ENCODE peak calls at places on chromosomes 6 and 20, in ten cellular contexts. X, Q, V, J, T, E, N, A, Z and B are unnamed samples.

GRCh38 chr20:64148581-64148980 is 15.7 kb upstream of the MYT1 start:
- DNase-seq in X (no peak), Q (no peak), V (peak; percentile 50), J (no peak), T (no peak), E (peak; percentile 27), N (no peak), A (no peak), Z (no peak), B (no peak)

GRCh38 chr20:51831891-51832675 is 29.8 kb upstream of the SALL4 start:
- DNase-seq in X (no peak), Q (no peak), V (no peak), J (no peak), T (no peak), E (no peak), N (no peak), A (no peak), Z (peak; percentile 3), B (no peak)

GRCh38 chr6:148973809-148974208 is 227.0 kb downstream of the UST start:
- DNase-seq in X (no peak), Q (peak; percentile 36), V (no peak), J (peak; percentile 24), T (no peak), E (no peak), N (no peak), A (no peak), Z (peak; percentile 66), B (no peak)

GRCh38 chr6:155181498-155181897 is 82.3 kb upstream of the CLDN20 start:
- DNase-seq in X (no peak), Q (no peak), V (no peak), J (no peak), T (no peak), E (no peak), N (no peak), A (no peak), Z (no peak), B (no peak)

GRCh38 chr6:149169761-149170359 is 147.7 kb upstream of the TAB2 start:
- DNase-seq in X (no peak), Q (no peak), V (no peak), J (no peak), T (peak; percentile 57), E (no peak), N (no peak), A (no peak), Z (no peak), B (no peak)

GRCh38 chr20:61949714-61950630 is 115.7 kb downstream of the TAF4 start:
- DNase-seq in X (no peak), Q (no peak), V (peak; percentile 72), J (no peak), T (no peak), E (peak; percentile 32), N (no peak), A (peak; percentile 2), Z (no peak), B (no peak)

GRCh38 chr6:126264265-126264664 is 75.7 kb upstream of the CENPW start:
- DNase-seq in X (no peak), Q (no peak), V (no peak), J (no peak), T (no peak), E (no peak), N (no peak), A (no peak), Z (no peak), B (no peak)

GRCh38 chr20:50146732-50147662 is 6.5 kb downstream of the PEDS1 start:
- DNase-seq in X (no peak), Q (no peak), V (peak; percentile 85), J (no peak), T (peak; percentile 75), E (peak; percentile 69), N (no peak), A (no peak), Z (peak; percentile 43), B (peak; percentile 93)

GRCh38 chr6:17967668-17968067 is 19.8 kb downstream of the KIF13A start:
- DNase-seq in X (no peak), Q (no peak), V (no peak), J (no peak), T (no peak), E (no peak), N (no peak), A (no peak), Z (no peak), B (no peak)

GRCh38 chr6:15843764-15844163 is 180.9 kb upstream of the DTNBP1 start:
- DNase-seq in X (no peak), Q (no peak), V (no peak), J (no peak), T (no peak), E (no peak), N (no peak), A (no peak), Z (no peak), B (no peak)

GRCh38 chr20:3842332-3842930 is 4.2 kb upstream of the MAVS start:
- DNase-seq in X (no peak), Q (no peak), V (no peak), J (no peak), T (no peak), E (no peak), N (no peak), A (no peak), Z (no peak), B (no peak)

GRCh38 chr6:108677357-108677756 is 116.6 kb downstream of the FOXO3 start:
- DNase-seq in X (no peak), Q (no peak), V (no peak), J (no peak), T (no peak), E (no peak), N (no peak), A (no peak), Z (peak; percentile 20), B (no peak)

GRCh38 chr6:32086661-32087573 is 22.2 kb downstream of the TNXB start:
- DNase-seq in X (peak; percentile 56), Q (peak; percentile 52), V (no peak), J (no peak), T (peak; percentile 31), E (no peak), N (no peak), A (no peak), Z (peak; percentile 88), B (peak; percentile 49)

GRCh38 chr6:32056254-32056653 is 18.0 kb downstream of the CYP21A2 start:
- DNase-seq in X (no peak), Q (no peak), V (no peak), J (no peak), T (no peak), E (no peak), N (no peak), A (no peak), Z (no peak), B (no peak)

DNA sequence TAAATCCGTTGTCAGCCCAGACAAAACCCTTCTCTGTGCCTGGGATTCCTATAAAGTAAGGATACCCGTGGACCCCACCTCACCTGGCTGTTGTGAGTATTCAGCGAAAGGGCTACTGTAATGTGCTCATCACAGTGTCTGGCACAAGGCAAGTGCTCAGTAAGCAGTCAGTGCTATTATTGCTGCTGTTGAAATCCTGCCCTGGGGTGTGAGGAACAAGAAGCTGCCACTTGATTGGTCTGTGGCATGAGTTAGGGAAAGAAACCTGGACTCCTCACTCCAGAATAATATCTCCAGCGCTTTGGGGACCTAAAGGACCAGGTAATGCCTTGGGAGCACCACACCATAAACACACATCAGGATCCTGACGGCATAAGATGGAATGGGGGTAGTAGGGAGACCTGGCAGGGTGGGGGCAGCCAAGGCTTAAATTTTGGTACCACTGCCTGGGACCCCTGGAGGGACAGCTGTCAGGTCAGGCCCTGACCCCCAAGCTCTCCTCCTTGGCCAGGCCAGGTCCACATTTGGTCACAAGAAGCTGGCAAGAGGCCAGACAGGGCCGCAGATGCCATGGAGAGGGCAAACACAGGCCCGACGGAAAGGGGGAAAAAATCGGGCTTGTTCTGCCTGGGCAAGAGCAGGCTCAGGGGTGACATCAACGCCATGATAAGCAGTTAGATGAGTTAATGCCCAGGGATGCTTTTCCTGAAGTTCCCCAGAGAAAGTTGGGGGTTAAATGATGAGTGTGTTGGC is 66.5 kb downstream of the MRPL14 start:
- DNase-seq in X (no peak), Q (no peak), V (no peak), J (no peak), T (no peak), E (no peak), N (no peak), A (no peak), Z (no peak), B (no peak)
- H3K27ac ChIP-seq in X (no peak overlapping the region), Q (no peak overlapping the region), V (no peak overlapping the region), J (peak overlapping the region; percentile 98), T (peak overlapping the region; percentile 95), E (no peak overlapping the region), N (no peak overlapping the region), A (peak overlapping the region; percentile 56), Z (peak overlapping the region; percentile 49), B (peak overlapping the region; percentile 85)

GRCh38 chr6:140441256-140441655 is 1066.8 kb upstream of the CITED2 start:
- DNase-seq in X (peak; percentile 51), Q (peak; percentile 89), V (no peak), J (no peak), T (peak; percentile 19), E (peak; percentile 46), N (no peak), A (peak; percentile 32), Z (peak; percentile 63), B (peak; percentile 7)
- TF ChIP-seq CTCF in X (peak; percentile 30), Q (no peak), V (no peak), J (peak; percentile 27), T (peak; percentile 30), E (peak; percentile 55), N (peak; percentile 42), A (peak; percentile 74), Z (peak; percentile 57), B (no peak)

DNA sequence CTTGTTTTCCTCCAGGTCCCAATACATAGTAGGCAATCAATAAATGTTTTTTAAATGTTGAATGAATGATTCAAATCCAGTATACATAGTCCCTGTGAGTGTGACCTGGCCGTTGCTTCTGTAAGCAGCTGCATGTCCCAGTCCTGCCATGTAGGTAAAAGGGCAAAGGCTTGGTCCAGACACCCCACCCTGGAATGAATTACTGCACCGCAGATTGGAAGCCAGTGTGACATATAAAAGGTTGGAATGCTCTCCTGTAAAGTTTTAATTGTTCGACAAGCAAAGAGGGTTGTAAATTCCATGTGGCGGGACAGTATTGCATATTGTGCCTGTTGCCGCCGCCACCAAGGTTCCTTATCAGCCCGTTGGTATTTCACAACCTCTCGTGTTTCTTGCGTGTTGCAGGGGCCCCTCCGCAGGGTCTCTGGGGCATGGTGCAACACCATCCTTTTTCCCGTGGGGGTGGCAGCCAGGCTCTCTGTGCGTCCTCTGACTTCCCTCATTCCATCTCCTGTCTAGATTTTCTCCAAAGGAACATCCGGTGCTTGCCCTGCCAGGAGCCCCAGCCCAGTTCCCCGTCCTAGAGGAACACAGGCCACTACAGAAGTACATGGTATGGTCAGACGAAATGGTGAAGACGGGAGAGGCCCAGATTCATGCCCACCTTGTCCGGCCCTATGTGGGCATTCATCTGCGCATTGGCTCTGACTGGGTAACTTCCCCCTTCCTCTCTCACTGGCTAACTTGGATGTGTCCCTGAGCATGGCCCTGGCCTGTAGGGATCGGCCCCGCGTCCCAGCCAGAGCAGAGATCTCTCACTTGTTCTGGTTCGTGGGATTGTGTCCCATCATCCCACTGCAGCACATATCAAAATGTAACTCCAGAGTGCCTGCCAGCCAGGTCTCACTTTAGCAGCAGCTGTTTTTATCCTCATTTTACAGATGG is 20.3 kb downstream of the POFUT1 start:
- DNase-seq in X (no peak), Q (no peak), V (no peak), J (no peak), T (no peak), E (peak; percentile 69), N (no peak), A (peak; percentile 31), Z (no peak), B (no peak)
- H3K27ac ChIP-seq in X (no peak overlapping the region), Q (no peak overlapping the region), V (no peak overlapping the region), J (no peak overlapping the region), T (no peak overlapping the region), E (peak overlapping the region; percentile 72), N (no peak overlapping the region), A (peak overlapping the region; percentile 66), Z (no peak overlapping the region), B (no peak overlapping the region)

GRCh38 chr6:89583559-89583958 is 55.0 kb downstream of the LYRM2 start:
- DNase-seq in X (no peak), Q (no peak), V (no peak), J (no peak), T (no peak), E (no peak), N (no peak), A (no peak), Z (no peak), B (no peak)
- TF ChIP-seq CTCF in X (no peak), Q (no peak), V (no peak), J (no peak), T (no peak), E (no peak), N (no peak), A (no peak), Z (no peak), B (no peak)